ENCODE peak calls at places on chromosomes 6 and 20, in five cellular contexts. M, U, Z, J and X are unnamed samples.

GRCh38 chr6:1321715-1322114 is 9.8 kb downstream of the FOXQ1 start:
- DNase-seq in U (no peak), Z (no peak), J (no peak), M (no peak), X (no peak)

GRCh38 chr6:15872252-15873103 is 209.7 kb upstream of the DTNBP1 start:
- DNase-seq in Z (no peak), M (no peak), U (no peak), J (no peak), X (no peak)

GRCh38 chr6:36907781-36908180 is 22.0 kb downstream of the C6orf89 start:
- DNase-seq in U (no peak), J (peak; percentile 68), M (peak; percentile 56), Z (no peak), X (no peak)

GRCh38 chr6:154113392-154113791 is 74.4 kb downstream of the OPRM1 start:
- DNase-seq in M (no peak), J (no peak), U (peak; percentile 65), Z (no peak), X (no peak)

GRCh38 chr6:158668707-158669103 is 18.9 kb downstream of the SYTL3 start:
- DNase-seq in M (no peak), U (no peak), J (no peak), Z (no peak), X (no peak)

GRCh38 chr6:32664827-32665362 is 1.6 kb downstream of the HLA-DQB1 start:
- DNase-seq in Z (no peak), M (peak; percentile 41), J (no peak), U (peak; percentile 67), X (peak; percentile 24)

GRCh38 chr20:37475258-37475657 is 45.8 kb upstream of the NNAT start:
- DNase-seq in Z (no peak), J (no peak), M (no peak), U (no peak), X (no peak)

GRCh38 chr20:46135856-46136633 is 17.9 kb downstream of the CD40 start:
- DNase-seq in U (no peak), Z (no peak), J (no peak), M (no peak), X (no peak)

GRCh38 chr6:97049254-97050004 is 124.9 kb downstream of the KLHL32 start:
- DNase-seq in U (peak; percentile 9), M (no peak), J (no peak), Z (no peak), X (no peak)

GRCh38 chr6:132058975-132059374 is 107.8 kb upstream of the CCN2 start:
- DNase-seq in U (no peak), J (no peak), Z (no peak), M (no peak), X (no peak)

GRCh38 chr6:109503327-109504224 is 20.6 kb upstream of the ZBTB24 start:
- DNase-seq in U (no peak), Z (no peak), M (no peak), J (no peak), X (no peak)

GRCh38 chr6:166707045-166707444 is 80.0 kb upstream of the RPS6KA2 start:
- DNase-seq in M (peak; percentile 64), J (peak; percentile 86), U (no peak), Z (no peak), X (no peak)

GRCh38 chr6:165662671-165663282 is at the start of gene PDE10A:
- DNase-seq in Z (peak; percentile 18), J (peak; percentile 63), U (peak; percentile 3), M (peak; percentile 79), X (peak; percentile 75)

GRCh38 chr6:168704678-168705077 is 263.7 kb downstream of the SMOC2 start:
- DNase-seq in Z (no peak), U (no peak), J (no peak), M (no peak), X (no peak)

GRCh38 chr20:56989516-56989915 is 276.9 kb downstream of the BMP7 start:
- DNase-seq in J (no peak), Z (no peak), U (peak; percentile 17), M (no peak), X (no peak)

GRCh38 chr6:33981421-33981820 is 164.5 kb downstream of the GRM4 start:
- DNase-seq in M (no peak), J (no peak), Z (no peak), U (no peak), X (no peak)

GRCh38 chr6:162560891-162561290 is 166.7 kb downstream of the PRKN start:
- DNase-seq in M (no peak), Z (no peak), J (no peak), U (no peak), X (no peak)

GRCh38 chr20:24535956-24536730 is 66.7 kb downstream of the SYNDIG1 start:
- DNase-seq in J (no peak), M (no peak), U (peak; percentile 6), Z (no peak), X (no peak)

GRCh38 chr6:113969888-113970807 is 800 bp downstream of the HDAC2 start:
- DNase-seq in U (peak; percentile 32), Z (peak; percentile 34), M (peak; percentile 62), J (peak; percentile 76), X (no peak)

GRCh38 chr6:3309391-3310050 is 50.8 kb downstream of the PSMG4 start:
- DNase-seq in U (no peak), M (no peak), J (no peak), Z (no peak), X (no peak)

GRCh38 chr6:9924971-9925370 is 489.9 kb downstream of the TFAP2A start:
- DNase-seq in J (no peak), M (no peak), Z (no peak), U (no peak), X (no peak)

GRCh38 chr6:70668499-70668812 is 773 bp downstream of the SMAP1 start:
- DNase-seq in M (no peak), U (no peak), Z (no peak), J (no peak), X (no peak)

GRCh38 chr20:669573-669972 is 6.0 kb downstream of the SCRT2 start:
- DNase-seq in M (no peak), U (no peak), Z (no peak), J (no peak), X (no peak)

GRCh38 chr6:111874030-111874425 is 776 bp upstream of the FYN start:
- DNase-seq in U (no peak), J (no peak), M (no peak), Z (no peak), X (no peak)

GRCh38 chr6:54718541-54719023 is 128.0 kb upstream of the FAM83B start:
- DNase-seq in Z (no peak), U (peak; percentile 66), M (no peak), J (no peak), X (no peak)

GRCh38 chr6:52503853-52504777 is 72.7 kb downstream of the TRAM2 start:
- DNase-seq in J (peak; percentile 88), U (peak; percentile 99), Z (no peak), M (peak; percentile 91), X (no peak)

GRCh38 chr6:154156135-154156948 is 117.3 kb downstream of the OPRM1 start:
- DNase-seq in M (no peak), Z (no peak), U (no peak), J (no peak), X (no peak)

GRCh38 chr20:5890773-5891441 is 59.4 kb downstream of the TRMT6 start:
- DNase-seq in Z (no peak), U (peak; percentile 40), M (no peak), J (no peak), X (no peak)

GRCh38 chr6:80872194-80872950 is 765.9 kb downstream of the BCKDHB start:
- DNase-seq in U (no peak), M (no peak), Z (no peak), J (no peak), X (no peak)